ENCODE peak calls at places on chromosomes 1 and 21, in five cellular contexts. G is Ammon's horn, H is GM04503, J is NCI-H510A treated with DMSO at 0.1 percent for 48 hours, V is prostate gland. A is an unnamed sample.

GRCh38 chr1:41486892-41487728 is 2.6 kb upstream of the EDN2 start:
- DNase-seq in G (no peak), V (no peak), J (no peak), H (no peak), A (no peak)

GRCh38 chr1:92356956-92357355 is 58.1 kb downstream of the RPAP2 start:
- DNase-seq in V (no peak), J (no peak), G (no peak), H (peak; percentile 48), A (peak; percentile 26)

GRCh38 chr1:202135221-202135721 is 9.3 kb downstream of the ARL8A start:
- DNase-seq in G (peak; percentile 91), H (no peak), V (peak; percentile 58), J (peak; percentile 57), A (no peak)

GRCh38 chr1:88731475-88731874 is 47.4 kb downstream of the PKN2 start:
- DNase-seq in J (peak; percentile 58), G (peak; percentile 63), H (peak; percentile 91), V (peak; percentile 60), A (peak; percentile 94)

GRCh38 chr1:206105612-206106011 is 11.6 kb downstream of the AVPR1B start:
- DNase-seq in G (no peak), H (no peak), V (no peak), J (no peak), A (no peak)

GRCh38 chr21:42364304-42364865 is 1.9 kb downstream of the TFF1 start:
- DNase-seq in G (no peak), J (no peak), V (no peak), H (no peak), A (no peak)

GRCh38 chr21:15062566-15062965 is 2.2 kb downstream of the NRIP1 start:
- DNase-seq in V (no peak), G (no peak), H (no peak), J (no peak), A (no peak)

GRCh38 chr1:205627956-205628355 is 3.9 kb downstream of the ELK4 start:
- DNase-seq in H (no peak), V (no peak), J (no peak), G (no peak), A (no peak)

GRCh38 chr1:12477936-12478611 is 139.9 kb downstream of the DHRS3 start:
- DNase-seq in G (no peak), J (peak; percentile 98), H (peak; percentile 97), V (peak; percentile 94), A (peak; percentile 99)

GRCh38 chr1:158689110-158689509 is 2.6 kb upstream of the SPTA1 start:
- DNase-seq in H (no peak), G (peak; percentile 26), V (no peak), J (no peak), A (no peak)

GRCh38 chr1:910881-911721 is 12.6 kb upstream of the SAMD11 start:
- DNase-seq in G (no peak), H (no peak), J (peak; percentile 54), V (no peak), A (no peak)

GRCh38 chr1:25675729-25676476 is 59.3 kb downstream of the MAN1C1 start:
- DNase-seq in J (no peak), H (no peak), V (no peak), G (no peak), A (no peak)

GRCh38 chr1:172900359-172900997 is 150.3 kb downstream of the TNFSF18 start:
- DNase-seq in H (no peak), G (no peak), V (no peak), J (no peak), A (no peak)

GRCh38 chr1:94729287-94729686 is 90.9 kb upstream of the SLC44A3 start:
- DNase-seq in J (no peak), G (no peak), H (peak; percentile 59), V (no peak), A (peak; percentile 79)